ENCODE peak calls at places on chromosomes 13 and 19, in seven cellular contexts. X is ovary; V is CD8-positive, alpha-beta T cell; G is foreskin keratinocyte; I is left ventricle myocardium inferior; P is tibial nerve; J is endothelial cell. O is an unnamed sample.

GRCh38 chr19:31118292-31118925 is 230.8 kb downstream of the TSHZ3 start:
- DNase-seq in X (no peak), V (no peak), G (no peak), I (peak; percentile 17), P (peak; percentile 20), J (no peak), O (no peak)

GRCh38 chr13:45162821-45163220 is 38.0 kb downstream of the KCTD4 start:
- DNase-seq in X (no peak), V (no peak), G (peak; percentile 84), I (no peak), P (no peak), J (no peak), O (peak; percentile 92)

GRCh38 chr19:20273376-20273775 is 106.4 kb downstream of the ZNF486 start:
- DNase-seq in X (no peak), V (no peak), G (no peak), I (no peak), P (no peak), J (no peak), O (no peak)

GRCh38 chr19:5925830-5926459 is 11.9 kb downstream of the CAPS start:
- DNase-seq in X (no peak), V (no peak), G (no peak), I (no peak), P (no peak), J (no peak), O (no peak)

GRCh38 chr19:33384983-33385382 is 11.5 kb downstream of the CEBPG start:
- DNase-seq in X (no peak), V (no peak), G (no peak), I (no peak), P (no peak), J (no peak), O (no peak)

GRCh38 chr19:4051175-4052101 is 15.3 kb downstream of the ZBTB7A start:
- DNase-seq in X (no peak), V (no peak), G (peak; percentile 73), I (no peak), P (no peak), J (no peak), O (peak; percentile 95)

GRCh38 chr13:43128504-43128929 is 105.1 kb downstream of the DNAJC15 start:
- DNase-seq in X (no peak), V (no peak), G (no peak), I (no peak), P (no peak), J (no peak), O (no peak)

GRCh38 chr19:4266253-4267000 is 12.6 kb upstream of the SHD start:
- DNase-seq in X (no peak), V (no peak), G (no peak), I (no peak), P (no peak), J (no peak), O (no peak)

GRCh38 chr13:42999491-42999890 is 7.5 kb upstream of the EPSTI1 start:
- DNase-seq in X (no peak), V (no peak), G (no peak), I (no peak), P (no peak), J (no peak), O (no peak)

GRCh38 chr19:29084266-29084665 is 128.7 kb downstream of the UQCRFS1 start:
- DNase-seq in X (no peak), V (no peak), G (no peak), I (no peak), P (no peak), J (peak; percentile 50), O (no peak)

GRCh38 chr13:90738881-90739280 is 608.6 kb upstream of the MIR17HG start:
- DNase-seq in X (no peak), V (no peak), G (no peak), I (no peak), P (no peak), J (no peak), O (no peak)

GRCh38 chr13:95191821-95192220 is 109.4 kb downstream of the ABCC4 start:
- DNase-seq in X (peak; percentile 79), V (peak; percentile 74), G (peak; percentile 28), I (peak; percentile 71), P (peak; percentile 39), J (peak; percentile 93), O (peak; percentile 68)

GRCh38 chr19:12801466-12802266 is at the start of the genes PRDX2 and THSD8:
- DNase-seq in X (peak; percentile 88), V (peak; percentile 86), G (peak; percentile 52), I (peak; percentile 79), P (no peak), J (peak; percentile 69), O (peak; percentile 81)

GRCh38 chr19:53554804-53555203 is 16.9 kb downstream of the ZNF331 start:
- DNase-seq in X (no peak), V (no peak), G (no peak), I (no peak), P (no peak), J (no peak), O (no peak)

GRCh38 chr19:45601524-45602522 is at the start of gene GPR4:
- DNase-seq in X (no peak), V (no peak), G (no peak), I (peak; percentile 37), P (no peak), J (peak; percentile 64), O (no peak)

GRCh38 chr19:41584931-41585330 is 9.0 kb downstream of the CEACAM21 start:
- DNase-seq in X (no peak), V (no peak), G (no peak), I (no peak), P (no peak), J (no peak), O (no peak)

GRCh38 chr19:19223636-19224035 is 11.9 kb downstream of the NCAN start:
- DNase-seq in X (no peak), V (no peak), G (no peak), I (no peak), P (no peak), J (no peak), O (no peak)

GRCh38 chr19:53646144-53646543 is 14.3 kb downstream of the DPRX start:
- DNase-seq in X (no peak), V (no peak), G (no peak), I (no peak), P (no peak), J (no peak), O (no peak)

GRCh38 chr19:46959962-46960556 is 59.6 kb upstream of the NPAS1 start:
- DNase-seq in X (no peak), V (no peak), G (no peak), I (no peak), P (no peak), J (no peak), O (no peak)

GRCh38 chr19:4064073-4064550 is 2.6 kb downstream of the ZBTB7A start:
- DNase-seq in X (peak; percentile 73), V (no peak), G (no peak), I (no peak), P (no peak), J (no peak), O (peak; percentile 35)

GRCh38 chr19:42352216-42352892 is 26.9 kb downstream of the MEGF8 start:
- DNase-seq in X (no peak), V (no peak), G (peak; percentile 11), I (no peak), P (no peak), J (no peak), O (no peak)

GRCh38 chr13:113121183-113121927 is 1.2 kb upstream of the F10 start:
- DNase-seq in X (no peak), V (no peak), G (no peak), I (no peak), P (no peak), J (no peak), O (no peak)

GRCh38 chr19:16371540-16371986 is 46.9 kb downstream of the KLF2 start:
- DNase-seq in X (no peak), V (peak; percentile 94), G (no peak), I (peak; percentile 55), P (no peak), J (no peak), O (no peak)
- TF ChIP-seq CTCF in X (no peak), V (no peak), G (no peak), I (no peak), P (no peak), J (no peak), O (no peak)

GRCh38 chr19:51372649-51373504 is at the start of gene NKG7:
- DNase-seq in X (no peak), V (peak; percentile 79), G (no peak), I (no peak), P (no peak), J (no peak), O (no peak)

GRCh38 chr19:51371186-51371690 is 1.2 kb downstream of the NKG7 start:
- DNase-seq in X (no peak), V (no peak), G (no peak), I (no peak), P (no peak), J (no peak), O (no peak)

GRCh38 chr19:51368366-51369282 is at the start of gene CLDND2:
- DNase-seq in X (peak; percentile 48), V (peak; percentile 59), G (no peak), I (no peak), P (no peak), J (no peak), O (no peak)

GRCh38 chr19:51370230-51370629 is 1.4 kb upstream of the CLDND2 start:
- DNase-seq in X (no peak), V (no peak), G (no peak), I (no peak), P (no peak), J (no peak), O (no peak)

DNA sequence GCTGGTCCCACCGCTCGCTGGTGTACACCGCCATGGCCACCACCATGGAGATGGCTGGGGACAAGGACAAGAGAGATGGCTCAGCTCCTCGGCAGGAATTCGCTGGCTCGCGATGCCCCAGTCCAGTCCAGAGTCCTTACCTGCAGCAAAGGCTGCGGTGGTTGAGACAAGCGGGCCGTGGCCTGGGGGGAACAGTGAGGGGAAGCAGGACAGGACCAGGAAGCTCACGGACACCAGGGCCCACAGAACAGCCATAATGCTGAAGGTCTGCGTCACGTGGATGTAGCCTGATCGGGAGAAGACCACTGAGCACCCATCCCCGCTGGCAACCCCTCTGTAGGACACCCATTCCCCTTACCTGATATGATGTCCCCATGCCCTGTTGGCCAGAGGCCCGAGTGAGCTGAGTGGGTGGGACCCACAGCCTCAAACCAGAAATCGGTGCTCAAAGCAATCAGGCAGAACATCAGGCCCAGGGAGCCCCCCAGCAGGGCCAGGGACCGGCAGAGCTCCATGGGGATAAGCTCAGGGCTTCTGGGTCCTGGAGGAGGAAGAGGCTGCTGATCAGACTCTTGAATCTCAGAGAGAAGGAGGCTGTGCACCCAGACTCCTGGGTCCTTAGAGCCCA is 319 bp downstream of the NKG7 start:
- DNase-seq in X (no peak), V (no peak), G (no peak), I (no peak), P (no peak), J (no peak), O (no peak)
- TF ChIP-seq CTCF in X (no peak), V (no peak), G (no peak), I (no peak), P (no peak), J (no peak), O (no peak)

DNA sequence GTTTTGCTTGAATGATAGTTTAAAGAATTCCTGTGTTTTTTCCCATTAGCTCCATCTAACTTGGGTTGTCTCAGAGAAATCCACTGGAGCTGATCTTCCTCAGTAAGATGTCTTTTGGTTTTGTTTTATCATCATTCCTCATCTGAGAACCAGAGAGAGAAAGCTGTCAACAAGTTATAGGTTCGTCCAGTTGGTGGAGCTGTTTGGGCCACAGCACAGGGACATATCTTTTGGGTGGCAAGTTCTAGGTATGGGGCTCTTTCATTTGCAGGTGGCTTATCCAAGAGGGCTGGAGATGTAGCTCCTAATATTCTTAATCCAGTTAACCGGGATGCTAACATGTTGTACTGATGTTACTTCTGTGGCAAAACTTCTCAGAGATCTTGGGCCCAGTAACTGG is 174.2 kb downstream of the KCNRG start:
- DNase-seq in X (no peak), V (no peak), G (no peak), I (no peak), P (no peak), J (no peak), O (no peak)
- TF ChIP-seq CTCF in X (no peak), V (no peak), G (no peak), I (no peak), P (no peak), J (no peak), O (no peak)

GRCh38 chr13:39600766-39601165 is 2.2 kb downstream of the LHFPL6 start:
- DNase-seq in X (no peak), V (no peak), G (no peak), I (peak; percentile 60), P (peak; percentile 38), J (peak; percentile 38), O (no peak)
- TF ChIP-seq CTCF in X (no peak), V (no peak), G (no peak), I (peak; percentile 65), P (no peak), J (no peak), O (no peak)

O was measured in MCF 10A.